ENCODE peak calls at places on chromosomes 16 and 17, in eight cellular contexts. U is gastrocnemius medialis, O is kidney tubule cell, A is HCEC 1CT, G is fibroblast of the conjunctiva, Y is prostate gland, C is posterior cingulate gyrus, T is Calu3. B is an unnamed sample.

GRCh38 chr17:44384281-44384822 is 5.1 kb downstream of the ITGA2B start:
- DNase-seq in U (no peak), O (no peak), A (no peak), G (no peak), Y (no peak), C (no peak), T (no peak), B (no peak)

GRCh38 chr16:64615647-64616280 is 506.1 kb downstream of the CDH11 start:
- DNase-seq in U (no peak), O (no peak), A (no peak), G (peak), Y (no peak), C (peak), T (no peak), B (no peak)

GRCh38 chr17:45835481-45835880 is 9.2 kb upstream of the SPPL2C start:
- DNase-seq in U (no peak), O (no peak), A (no peak), G (no peak), Y (no peak), C (peak), T (no peak), B (no peak)

GRCh38 chr17:12320286-12320685 is 299.6 kb downstream of the MAP2K4 start:
- DNase-seq in U (no peak), O (no peak), A (no peak), G (no peak), Y (no peak), C (no peak), T (no peak), B (no peak)

GRCh38 chr17:1710807-1711553 is 803 bp upstream of the TLCD2 start:
- DNase-seq in U (no peak), O (peak), A (no peak), G (no peak), Y (no peak), C (peak), T (no peak), B (no peak)

GRCh38 chr17:40541060-40541872 is 24.0 kb downstream of the CCR7 start:
- DNase-seq in U (no peak), O (no peak), A (no peak), G (no peak), Y (no peak), C (peak), T (no peak), B (no peak)

GRCh38 chr16:89308391-89309333 is 91.2 kb downstream of the ZNF778 start:
- DNase-seq in U (no peak), O (no peak), A (no peak), G (no peak), Y (no peak), C (peak), T (peak), B (no peak)

GRCh38 chr17:68512967-68513474 is 791 bp downstream of the PRKAR1A start:
- DNase-seq in U (peak), O (peak), A (peak), G (no peak), Y (no peak), C (no peak), T (peak), B (peak)

GRCh38 chr16:76729525-76729924 is 452.3 kb downstream of the CNTNAP4 start:
- DNase-seq in U (no peak), O (peak), A (no peak), G (no peak), Y (no peak), C (no peak), T (no peak), B (no peak)

GRCh38 chr17:11170901-11171300 is 70.1 kb upstream of the SHISA6 start:
- DNase-seq in U (no peak), O (no peak), A (no peak), G (no peak), Y (no peak), C (no peak), T (no peak), B (no peak)

GRCh38 chr17:70610161-70610560 is 440.8 kb downstream of the KCNJ2 start:
- DNase-seq in U (no peak), O (no peak), A (no peak), G (no peak), Y (no peak), C (no peak), T (no peak), B (no peak)

GRCh38 chr16:68901910-68902309 is 58.6 kb downstream of the TANGO6 start:
- DNase-seq in U (no peak), O (peak), A (peak), G (peak), Y (no peak), C (no peak), T (no peak), B (no peak)

GRCh38 chr16:81035975-81036750 is 521 bp downstream of the ATMIN start:
- DNase-seq in U (no peak), O (peak), A (peak), G (no peak), Y (peak), C (peak), T (peak), B (peak)

GRCh38 chr16:11263737-11264136 is 5.4 kb downstream of the TNP2 start:
- DNase-seq in U (no peak), O (no peak), A (no peak), G (no peak), Y (no peak), C (no peak), T (no peak), B (no peak)

GRCh38 chr17:57357392-57357784 is 101.1 kb downstream of the MSI2 start:
- DNase-seq in U (peak), O (peak), A (no peak), G (no peak), Y (peak), C (no peak), T (peak), B (no peak)

GRCh38 chr17:17665255-17665654 is 16.0 kb upstream of the RAI1 start:
- DNase-seq in U (no peak), O (no peak), A (no peak), G (no peak), Y (no peak), C (no peak), T (no peak), B (no peak)

GRCh38 chr17:40707720-40708119 is 4.2 kb upstream of the KRT24 start:
- DNase-seq in U (peak), O (peak), A (no peak), G (no peak), Y (no peak), C (no peak), T (peak), B (peak)

GRCh38 chr17:33486135-33486886 is 193.2 kb upstream of the ASIC2 start:
- DNase-seq in U (no peak), O (no peak), A (no peak), G (no peak), Y (no peak), C (no peak), T (no peak), B (no peak)

GRCh38 chr17:80761421-80761871 is 216.8 kb downstream of the RPTOR start:
- DNase-seq in U (no peak), O (peak), A (peak), G (no peak), Y (no peak), C (peak), T (peak), B (peak)

GRCh38 chr16:10921536-10922327 is 20.5 kb downstream of the DEXI start:
- DNase-seq in U (no peak), O (peak), A (no peak), G (no peak), Y (no peak), C (no peak), T (no peak), B (no peak)

GRCh38 chr17:40107266-40107980 is 7.0 kb upstream of the NR1D1 start:
- DNase-seq in U (no peak), O (peak), A (peak), G (no peak), Y (no peak), C (peak), T (no peak), B (no peak)

GRCh38 chr17:50055055-50055425 is 870 bp upstream of the ITGA3 start:
- DNase-seq in U (no peak), O (peak), A (no peak), G (no peak), Y (peak), C (peak), T (peak), B (peak)

GRCh38 chr16:50463581-50464324 is 84.4 kb upstream of the NKD1 start:
- DNase-seq in U (no peak), O (no peak), A (no peak), G (no peak), Y (no peak), C (no peak), T (no peak), B (no peak)

GRCh38 chr17:81090361-81091133 is 55.6 kb downstream of the BAIAP2 start:
- DNase-seq in U (peak), O (no peak), A (no peak), G (no peak), Y (no peak), C (no peak), T (no peak), B (no peak)

GRCh38 chr17:234163-235047 is 53.0 kb upstream of the DOC2B start:
- DNase-seq in U (no peak), O (no peak), A (no peak), G (no peak), Y (no peak), C (peak), T (no peak), B (no peak)

GRCh38 chr17:16215002-16215272 is 397 bp downstream of the NCOR1 start:
- DNase-seq in U (peak), O (peak), A (no peak), G (no peak), Y (peak), C (no peak), T (peak), B (no peak)

GRCh38 chr17:6101706-6102105 is 31.5 kb downstream of the WSCD1 start:
- DNase-seq in U (no peak), O (no peak), A (no peak), G (no peak), Y (no peak), C (no peak), T (no peak), B (no peak)

GRCh38 chr17:73187203-73187769 is 5.6 kb upstream of the COG1 start:
- DNase-seq in U (no peak), O (no peak), A (no peak), G (no peak), Y (peak), C (no peak), T (no peak), B (peak)